ENCODE peak calls at places on chromosomes 13 and 19, in six cellular contexts. One of them, this sample, is unnamed.

GRCh38 chr13:35411059-35411744 is 65.3 kb downstream of the MAB21L1 start:
- DNase-seq in B cell: no peak
- DNase-seq in endothelial cell: no peak
- DNase-seq in stimulated activated CD8-positive, alpha-beta memory T cell treated with anti-CD3 and anti-CD28 coated beads, Interleukin-15, amount 100 ng/mL, for 24 hours: no peak
- DNase-seq in ELR: no peak
- DNase-seq in stimulated activated CD4-positive, alpha-beta T cell treated with anti-CD3 and anti-CD28 coated beads, Interleukin-15, amount 100 ng/mL, for 24 hours: no peak
- DNase-seq in this sample: no peak

GRCh38 chr13:42047561-42048322 is 706 bp upstream of the DGKH start:
- DNase-seq in stimulated activated CD8-positive, alpha-beta memory T cell treated with anti-CD3 and anti-CD28 coated beads, Interleukin-15, amount 100 ng/mL, for 24 hours: no peak
- DNase-seq in endothelial cell: peak
- DNase-seq in B cell: peak
- DNase-seq in ELR: peak
- DNase-seq in stimulated activated CD4-positive, alpha-beta T cell treated with anti-CD3 and anti-CD28 coated beads, Interleukin-15, amount 100 ng/mL, for 24 hours: peak
- DNase-seq in this sample: peak

GRCh38 chr19:42290523-42291436 is 11.2 kb upstream of the PRR19 start:
- DNase-seq in B cell: peak
- DNase-seq in endothelial cell: peak
- DNase-seq in ELR: peak
- DNase-seq in stimulated activated CD4-positive, alpha-beta T cell treated with anti-CD3 and anti-CD28 coated beads, Interleukin-15, amount 100 ng/mL, for 24 hours: peak
- DNase-seq in stimulated activated CD8-positive, alpha-beta memory T cell treated with anti-CD3 and anti-CD28 coated beads, Interleukin-15, amount 100 ng/mL, for 24 hours: no peak
- DNase-seq in this sample: peak

GRCh38 chr19:8387688-8388611 is 2.2 kb upstream of the RAB11B start:
- DNase-seq in B cell: no peak
- DNase-seq in endothelial cell: no peak
- DNase-seq in stimulated activated CD8-positive, alpha-beta memory T cell treated with anti-CD3 and anti-CD28 coated beads, Interleukin-15, amount 100 ng/mL, for 24 hours: no peak
- DNase-seq in ELR: no peak
- DNase-seq in stimulated activated CD4-positive, alpha-beta T cell treated with anti-CD3 and anti-CD28 coated beads, Interleukin-15, amount 100 ng/mL, for 24 hours: no peak
- DNase-seq in this sample: no peak

GRCh38 chr13:61765940-61766666 is 350.5 kb upstream of the PCDH20 start:
- DNase-seq in endothelial cell: no peak
- DNase-seq in ELR: no peak
- DNase-seq in stimulated activated CD8-positive, alpha-beta memory T cell treated with anti-CD3 and anti-CD28 coated beads, Interleukin-15, amount 100 ng/mL, for 24 hours: no peak
- DNase-seq in stimulated activated CD4-positive, alpha-beta T cell treated with anti-CD3 and anti-CD28 coated beads, Interleukin-15, amount 100 ng/mL, for 24 hours: no peak
- DNase-seq in B cell: no peak
- DNase-seq in this sample: no peak

GRCh38 chr19:38759590-38760003 is 13.7 kb downstream of the LGALS7 start:
- DNase-seq in B cell: no peak
- DNase-seq in stimulated activated CD8-positive, alpha-beta memory T cell treated with anti-CD3 and anti-CD28 coated beads, Interleukin-15, amount 100 ng/mL, for 24 hours: no peak
- DNase-seq in stimulated activated CD4-positive, alpha-beta T cell treated with anti-CD3 and anti-CD28 coated beads, Interleukin-15, amount 100 ng/mL, for 24 hours: no peak
- DNase-seq in ELR: no peak
- DNase-seq in endothelial cell: no peak
- DNase-seq in this sample: no peak

GRCh38 chr19:8127311-8127710 is 22.1 kb downstream of the FBN3 start:
- DNase-seq in stimulated activated CD4-positive, alpha-beta T cell treated with anti-CD3 and anti-CD28 coated beads, Interleukin-15, amount 100 ng/mL, for 24 hours: no peak
- DNase-seq in B cell: no peak
- DNase-seq in endothelial cell: no peak
- DNase-seq in stimulated activated CD8-positive, alpha-beta memory T cell treated with anti-CD3 and anti-CD28 coated beads, Interleukin-15, amount 100 ng/mL, for 24 hours: no peak
- DNase-seq in ELR: no peak
- DNase-seq in this sample: no peak

GRCh38 chr13:96533408-96533807 is 443.5 kb downstream of the HS6ST3 start:
- DNase-seq in stimulated activated CD4-positive, alpha-beta T cell treated with anti-CD3 and anti-CD28 coated beads, Interleukin-15, amount 100 ng/mL, for 24 hours: no peak
- DNase-seq in endothelial cell: no peak
- DNase-seq in ELR: no peak
- DNase-seq in B cell: no peak
- DNase-seq in stimulated activated CD8-positive, alpha-beta memory T cell treated with anti-CD3 and anti-CD28 coated beads, Interleukin-15, amount 100 ng/mL, for 24 hours: no peak
- DNase-seq in this sample: no peak

GRCh38 chr13:100848304-100848703 is 173.7 kb upstream of the TMTC4 start:
- DNase-seq in ELR: no peak
- DNase-seq in endothelial cell: no peak
- DNase-seq in stimulated activated CD4-positive, alpha-beta T cell treated with anti-CD3 and anti-CD28 coated beads, Interleukin-15, amount 100 ng/mL, for 24 hours: no peak
- DNase-seq in B cell: no peak
- DNase-seq in stimulated activated CD8-positive, alpha-beta memory T cell treated with anti-CD3 and anti-CD28 coated beads, Interleukin-15, amount 100 ng/mL, for 24 hours: no peak
- DNase-seq in this sample: no peak

GRCh38 chr19:35882074-35882832 is 13.9 kb downstream of the APLP1 start:
- DNase-seq in stimulated activated CD4-positive, alpha-beta T cell treated with anti-CD3 and anti-CD28 coated beads, Interleukin-15, amount 100 ng/mL, for 24 hours: no peak
- DNase-seq in B cell: peak
- DNase-seq in endothelial cell: peak
- DNase-seq in ELR: peak
- DNase-seq in stimulated activated CD8-positive, alpha-beta memory T cell treated with anti-CD3 and anti-CD28 coated beads, Interleukin-15, amount 100 ng/mL, for 24 hours: no peak
- DNase-seq in this sample: peak

GRCh38 chr13:74005320-74006154 is 128.7 kb downstream of the KLF12 start:
- DNase-seq in endothelial cell: no peak
- DNase-seq in ELR: no peak
- DNase-seq in stimulated activated CD4-positive, alpha-beta T cell treated with anti-CD3 and anti-CD28 coated beads, Interleukin-15, amount 100 ng/mL, for 24 hours: no peak
- DNase-seq in stimulated activated CD8-positive, alpha-beta memory T cell treated with anti-CD3 and anti-CD28 coated beads, Interleukin-15, amount 100 ng/mL, for 24 hours: no peak
- DNase-seq in B cell: no peak
- DNase-seq in this sample: no peak

GRCh38 chr19:14563989-14564650 is 7.7 kb downstream of the NDUFB7 start:
- DNase-seq in ELR: peak
- DNase-seq in stimulated activated CD4-positive, alpha-beta T cell treated with anti-CD3 and anti-CD28 coated beads, Interleukin-15, amount 100 ng/mL, for 24 hours: peak
- DNase-seq in B cell: peak
- DNase-seq in stimulated activated CD8-positive, alpha-beta memory T cell treated with anti-CD3 and anti-CD28 coated beads, Interleukin-15, amount 100 ng/mL, for 24 hours: peak
- DNase-seq in endothelial cell: no peak
- DNase-seq in this sample: peak